ENCODE peak calls at places on chromosomes 16 and 17, in seven cellular contexts. G is H1, D is HCT116, B is SK-N-SH, V is GM12878, Q is K562, J is HepG2. A is an unnamed sample.

GRCh38 chr17:44587339-44587738 is 30.1 kb downstream of the FZD2 start:
- DNase-seq in G (no peak), D (peak), B (peak), V (no peak), Q (no peak), J (peak), A (peak)

GRCh38 chr16:63921737-63922136 is 1200.1 kb downstream of the CDH11 start:
- DNase-seq in G (no peak), D (no peak), B (no peak), V (no peak), Q (no peak), J (no peak), A (no peak)

GRCh38 chr16:14300631-14301149 is 229.6 kb downstream of the MRTFB start:
- DNase-seq in G (no peak), D (peak), B (peak), V (no peak), Q (peak), J (peak), A (peak)

GRCh38 chr16:3022208-3022696 is 1.5 kb downstream of the HCFC1R1 start:
- DNase-seq in G (peak), D (peak), B (no peak), V (no peak), Q (peak), J (peak), A (no peak)

GRCh38 chr17:72191901-72192300 is 71.1 kb downstream of the SOX9 start:
- DNase-seq in G (no peak), D (no peak), B (no peak), V (no peak), Q (no peak), J (no peak), A (no peak)

GRCh38 chr17:60904582-60904981 is 226.9 kb downstream of the BCAS3 start:
- DNase-seq in G (no peak), D (no peak), B (no peak), V (no peak), Q (no peak), J (no peak), A (no peak)

GRCh38 chr16:13997933-13998332 is 73.2 kb upstream of the MRTFB start:
- DNase-seq in G (no peak), D (no peak), B (no peak), V (peak), Q (no peak), J (peak), A (no peak)

GRCh38 chr17:18992454-18993130 is 12.0 kb downstream of the FAM83G start:
- DNase-seq in G (no peak), D (no peak), B (no peak), V (peak), Q (no peak), J (no peak), A (no peak)

GRCh38 chr16:10988164-10988803 is 43.9 kb downstream of the CLEC16A start:
- DNase-seq in G (peak), D (no peak), B (no peak), V (no peak), Q (peak), J (no peak), A (peak)

GRCh38 chr17:32551186-32551955 is 64.6 kb downstream of the CDK5R1 start:
- DNase-seq in G (no peak), D (no peak), B (no peak), V (peak), Q (no peak), J (no peak), A (peak)

GRCh38 chr17:19321481-19322128 is 40.9 kb downstream of the B9D1 start:
- DNase-seq in G (no peak), D (no peak), B (no peak), V (no peak), Q (no peak), J (no peak), A (no peak)

GRCh38 chr17:6184508-6184907 is 114.3 kb downstream of the WSCD1 start:
- DNase-seq in G (no peak), D (no peak), B (no peak), V (no peak), Q (no peak), J (no peak), A (no peak)

GRCh38 chr17:29241015-29241963 is 5.4 kb upstream of the CRYBA1 start:
- DNase-seq in G (no peak), D (peak), B (peak), V (no peak), Q (no peak), J (peak), A (peak)

GRCh38 chr16:67114793-67115192 is 5.1 kb downstream of the PHAF1 start:
- DNase-seq in G (no peak), D (no peak), B (no peak), V (no peak), Q (no peak), J (no peak), A (no peak)

GRCh38 chr17:32111141-32111771 is 31.0 kb upstream of the RHOT1 start:
- DNase-seq in G (peak), D (no peak), B (peak), V (no peak), Q (peak), J (peak), A (peak)

GRCh38 chr17:74840500-74840899 is 19.2 kb downstream of the GRIN2C start:
- DNase-seq in G (no peak), D (no peak), B (no peak), V (no peak), Q (no peak), J (no peak), A (no peak)

GRCh38 chr17:29115906-29116651 is 64.1 kb downstream of the MYO18A start:
- DNase-seq in G (peak), D (peak), B (peak), V (no peak), Q (peak), J (peak), A (peak)

GRCh38 chr16:9934723-9935508 is 247.3 kb downstream of the GRIN2A start:
- DNase-seq in G (no peak), D (no peak), B (no peak), V (no peak), Q (no peak), J (no peak), A (no peak)

GRCh38 chr17:45382226-45382625 is 50.4 kb downstream of the ARHGAP27 start:
- DNase-seq in G (no peak), D (no peak), B (no peak), V (no peak), Q (no peak), J (no peak), A (no peak)

GRCh38 chr16:81416749-81417148 is 27.9 kb upstream of the CMIP start:
- DNase-seq in G (no peak), D (no peak), B (no peak), V (no peak), Q (no peak), J (no peak), A (no peak)

GRCh38 chr16:49489686-49490320 is 116.2 kb downstream of the C16orf78 start:
- DNase-seq in G (no peak), D (no peak), B (no peak), V (no peak), Q (no peak), J (no peak), A (no peak)

GRCh38 chr17:75370288-75370687 is 35.2 kb downstream of the GRB2 start:
- DNase-seq in G (no peak), D (no peak), B (no peak), V (no peak), Q (no peak), J (no peak), A (no peak)

GRCh38 chr17:41667280-41668008 is 21.2 kb upstream of the EIF1 start:
- DNase-seq in G (no peak), D (no peak), B (no peak), V (no peak), Q (peak), J (no peak), A (no peak)

GRCh38 chr17:78176548-78177025 is 8.2 kb downstream of the SYNGR2 start:
- DNase-seq in G (peak), D (no peak), B (peak), V (no peak), Q (peak), J (no peak), A (peak)

GRCh38 chr17:77790143-77790829 is 168.2 kb upstream of the TNRC6C start:
- DNase-seq in G (peak), D (no peak), B (no peak), V (no peak), Q (no peak), J (no peak), A (peak)

GRCh38 chr16:88561485-88562369 is 8.5 kb upstream of the ZC3H18 start:
- DNase-seq in G (peak), D (peak), B (peak), V (no peak), Q (peak), J (no peak), A (no peak)

GRCh38 chr16:3085868-3086595 is 13.1 kb downstream of the ZSCAN10 start:
- DNase-seq in G (no peak), D (no peak), B (no peak), V (no peak), Q (no peak), J (no peak), A (no peak)

GRCh38 chr17:62749926-62750325 is 58.2 kb downstream of the MARCHF10 start:
- DNase-seq in G (no peak), D (no peak), B (no peak), V (no peak), Q (no peak), J (no peak), A (no peak)

DNA sequence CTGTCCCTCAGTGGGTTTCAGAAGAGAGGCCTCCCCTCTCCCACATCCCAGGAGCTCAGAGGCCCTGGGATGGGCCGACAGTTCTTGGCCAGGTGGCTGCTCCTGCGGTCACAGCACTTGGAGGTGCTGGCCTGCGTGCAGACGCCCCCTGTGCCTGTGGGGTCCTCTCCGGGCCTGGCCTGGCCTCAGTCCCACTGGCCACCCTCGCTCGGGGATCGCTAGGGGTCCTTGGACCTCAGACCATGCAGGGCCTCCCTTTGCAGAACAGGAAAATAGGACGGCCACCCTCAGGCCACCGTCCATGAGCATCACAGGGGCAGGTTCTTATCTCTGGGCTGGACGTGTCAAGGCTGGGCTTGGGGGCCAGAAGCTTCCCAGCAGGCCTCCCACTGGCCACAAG is 30.0 kb downstream of the METRNL start:
- DNase-seq in G (no peak), D (no peak), B (no peak), V (no peak), Q (no peak), J (no peak), A (no peak)
- TF ChIP-seq JUND in G (no peak), D (no peak), B (no peak), V (no peak), Q (no peak), J (no peak), A (no peak)

GRCh38 chr17:30950669-30951399 is 20.0 kb upstream of the RNF135 start:
- DNase-seq in G (no peak), D (no peak), B (peak), V (no peak), Q (no peak), J (peak), A (no peak)
- TF ChIP-seq JUND in G (no peak), D (no peak), B (no peak), V (no peak), Q (no peak), J (no peak), A (no peak)

DNA sequence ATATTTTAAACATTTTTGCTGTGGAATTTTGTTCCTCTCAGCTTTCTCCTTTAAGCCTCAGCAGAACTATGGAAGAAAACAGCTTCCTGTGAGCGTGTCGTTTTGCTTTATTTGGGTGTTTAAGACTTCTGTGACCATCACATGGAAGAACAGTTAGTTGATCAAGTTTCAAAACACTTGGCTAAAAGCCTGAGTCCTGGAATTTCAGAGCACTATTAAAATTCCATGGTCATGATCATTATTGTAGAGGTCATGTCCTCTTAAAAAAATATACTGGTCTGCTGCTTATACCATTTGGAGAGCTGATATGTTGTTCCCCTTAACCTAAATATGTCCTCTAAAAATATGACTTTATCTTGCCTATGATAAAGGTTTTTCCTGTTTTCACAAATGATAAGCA is 12.6 kb upstream of the CDR2 start:
- DNase-seq in G (no peak), D (no peak), B (no peak), V (no peak), Q (no peak), J (no peak), A (no peak)
- TF ChIP-seq JUND in G (no peak), D (no peak), B (peak), V (no peak), Q (no peak), J (no peak), A (no peak)

GRCh38 chr16:87198328-87198731 is 118.9 kb downstream of the C16orf95 start:
- DNase-seq in G (no peak), D (no peak), B (peak), V (no peak), Q (no peak), J (no peak), A (no peak)
- TF ChIP-seq JUND in G (no peak), D (no peak), B (no peak), V (no peak), Q (no peak), J (no peak), A (no peak)

GRCh38 chr16:24045641-24046040 is 209.9 kb downstream of the PRKCB start:
- DNase-seq in G (peak), D (no peak), B (peak), V (no peak), Q (no peak), J (no peak), A (peak)
- TF ChIP-seq JUND in G (peak), D (no peak), B (no peak), V (no peak), Q (no peak), J (no peak), A (no peak)

GRCh38 chr17:47810200-47810821 is 11.3 kb downstream of the OSBPL7 start:
- DNase-seq in G (no peak), D (peak), B (no peak), V (no peak), Q (peak), J (peak), A (no peak)

GRCh38 chr17:47810901-47811635 is 10.5 kb downstream of the OSBPL7 start:
- DNase-seq in G (no peak), D (no peak), B (no peak), V (no peak), Q (peak), J (no peak), A (no peak)

GRCh38 chr17:47813077-47813476 is 8.5 kb downstream of the OSBPL7 start:
- DNase-seq in G (no peak), D (no peak), B (peak), V (no peak), Q (no peak), J (no peak), A (no peak)

GRCh38 chr17:47812146-47812920 is 9.3 kb downstream of the OSBPL7 start:
- DNase-seq in G (no peak), D (no peak), B (peak), V (no peak), Q (no peak), J (no peak), A (no peak)

GRCh38 chr17:47811709-47812108 is 9.9 kb downstream of the OSBPL7 start:
- DNase-seq in G (no peak), D (no peak), B (no peak), V (no peak), Q (no peak), J (no peak), A (no peak)
- TF ChIP-seq JUND in G (no peak), D (no peak), B (no peak), V (no peak), Q (no peak), J (no peak), A (no peak)

GRCh38 chr16:57093845-57094564 is 1.6 kb downstream of the CPNE2 start:
- DNase-seq in G (no peak), D (no peak), B (no peak), V (no peak), Q (no peak), J (no peak), A (no peak)

GRCh38 chr16:57091200-57091989 is 988 bp upstream of the CPNE2 start:
- DNase-seq in G (peak), D (peak), B (peak), V (no peak), Q (no peak), J (peak), A (no peak)

GRCh38 chr16:57091990-57092785 is at the start of gene CPNE2:
- DNase-seq in G (peak), D (no peak), B (peak), V (no peak), Q (peak), J (no peak), A (peak)

GRCh38 chr16:57094911-57095310 is 2.5 kb downstream of the CPNE2 start:
- DNase-seq in G (no peak), D (no peak), B (no peak), V (no peak), Q (no peak), J (no peak), A (no peak)

DNA sequence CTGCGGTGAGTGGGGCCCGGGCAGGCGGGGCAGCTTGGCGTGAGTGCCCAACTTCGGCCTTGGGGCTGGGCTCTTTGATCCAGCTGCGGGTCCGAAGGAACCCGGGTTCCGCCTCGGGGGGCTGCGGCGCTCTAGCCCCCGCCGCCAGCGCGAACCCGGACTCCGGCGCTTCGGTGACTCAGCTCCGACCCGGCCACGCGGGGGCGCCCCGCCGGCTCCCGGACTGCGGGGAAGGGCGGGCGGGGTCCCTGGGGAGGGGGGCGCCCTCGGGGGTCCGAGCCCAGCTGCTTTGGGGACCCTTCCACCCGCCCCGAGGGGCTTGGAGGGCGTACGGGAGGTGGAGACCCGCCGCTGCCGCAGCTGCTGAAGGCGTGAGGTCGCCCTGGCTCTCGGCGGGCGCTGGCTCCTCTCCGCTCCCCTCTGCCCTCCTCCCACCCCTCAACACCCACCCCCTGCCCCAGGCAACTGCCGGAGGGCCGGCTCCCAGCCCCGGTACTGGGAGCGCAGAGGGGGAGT is 461 bp downstream of the CPNE2 start:
- DNase-seq in G (peak), D (no peak), B (peak), V (no peak), Q (peak), J (no peak), A (peak)
- TF ChIP-seq JUND in G (no peak), D (no peak), B (no peak), V (no peak), Q (peak), J (no peak), A (no peak)

GRCh38 chr16:87436225-87437172 is 44.4 kb downstream of the MAP1LC3B start:
- DNase-seq in G (no peak), D (no peak), B (peak), V (no peak), Q (no peak), J (no peak), A (no peak)

GRCh38 chr16:87434146-87434667 is 42.1 kb downstream of the MAP1LC3B start:
- DNase-seq in G (no peak), D (no peak), B (no peak), V (no peak), Q (no peak), J (no peak), A (no peak)

GRCh38 chr16:87437327-87437726 is 45.2 kb downstream of the MAP1LC3B start:
- DNase-seq in G (no peak), D (no peak), B (no peak), V (no peak), Q (no peak), J (no peak), A (no peak)

GRCh38 chr16:87437911-87438610 is 45.9 kb downstream of the MAP1LC3B start:
- DNase-seq in G (no peak), D (no peak), B (peak), V (no peak), Q (no peak), J (no peak), A (no peak)

DNA sequence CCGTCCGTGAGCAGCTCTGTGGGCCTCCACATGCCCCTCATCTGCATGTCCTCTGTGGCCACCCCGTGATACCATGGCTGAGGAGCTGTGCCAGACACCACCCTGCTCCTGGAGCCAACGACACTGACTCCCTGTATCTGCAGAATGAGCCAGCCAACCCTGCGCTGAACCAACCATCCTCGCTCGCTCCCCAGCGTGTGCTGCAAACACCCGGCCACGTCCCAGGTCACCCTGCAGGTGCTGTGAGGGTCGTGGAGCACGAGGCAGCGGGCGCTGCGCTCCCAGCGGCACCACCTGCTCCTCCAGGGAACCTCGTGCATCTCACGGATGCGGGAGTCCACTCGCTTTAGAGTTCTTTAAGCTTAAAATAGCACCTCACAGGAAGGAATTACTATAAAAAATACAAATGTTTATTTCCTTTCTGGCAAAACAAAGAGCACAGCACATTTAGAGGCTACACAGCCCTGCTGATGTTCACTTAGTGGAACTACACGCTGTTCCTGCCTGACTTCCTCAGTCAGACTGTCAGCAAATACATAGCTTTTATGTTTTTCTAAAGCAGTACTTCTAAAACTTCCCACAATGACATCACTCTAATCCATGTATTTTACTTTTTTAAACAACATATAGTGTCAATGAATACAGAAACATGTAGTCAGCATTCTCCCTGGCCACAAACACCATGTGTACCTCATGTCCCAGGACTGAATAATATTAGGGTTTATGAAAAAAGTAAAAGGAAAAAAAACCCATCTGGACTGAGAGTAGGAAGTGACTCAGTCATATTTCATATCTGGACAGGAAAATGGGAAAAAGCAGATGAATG is 43.5 kb downstream of the MAP1LC3B start:
- DNase-seq in G (no peak), D (no peak), B (peak), V (no peak), Q (no peak), J (no peak), A (no peak)
- TF ChIP-seq JUND in G (no peak), D (no peak), B (peak), V (no peak), Q (no peak), J (no peak), A (no peak)

DNA sequence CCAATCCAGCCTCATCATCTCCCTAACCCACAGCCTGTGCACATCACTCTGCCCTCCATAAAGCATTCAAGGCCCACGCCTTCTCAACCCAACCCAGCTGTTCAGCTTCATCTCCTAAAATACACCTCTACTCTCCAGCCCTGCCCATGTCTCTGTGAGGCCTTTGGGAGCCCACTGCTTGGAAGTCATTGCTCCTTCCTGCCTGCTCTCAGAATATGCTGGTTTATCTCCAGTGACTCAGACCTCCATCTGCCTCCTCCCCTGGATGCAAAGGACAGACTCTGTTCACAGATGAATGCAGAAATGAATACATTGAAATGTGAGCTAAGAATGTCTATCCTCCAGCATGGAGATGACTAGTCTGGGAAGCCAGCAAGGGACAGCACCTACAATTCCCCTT is 19.0 kb downstream of the KCNG4 start:
- DNase-seq in G (no peak), D (no peak), B (no peak), V (no peak), Q (no peak), J (no peak), A (no peak)
- TF ChIP-seq JUND in G (no peak), D (no peak), B (no peak), V (no peak), Q (peak), J (no peak), A (no peak)